ENCODE peak calls at places on chromosomes 12 and 14, in seven cellular contexts. Z is hepatocyte; Q is naive thymus-derived CD8-positive, alpha-beta T cell; A is NCI-H510A treated with DMSO at 0.1 percent for 48 hours; W is activated T-cell treated with anti-CD3 and anti-CD28 coated beads for 4 hours; O is lower lobe of right lung; L is fibroblast of lung. P is an unnamed sample.

GRCh38 chr12:116442981-116443380 is 116.2 kb upstream of the MAP1LC3B2 start:
- DNase-seq in Z (peak), Q (no peak), A (no peak), W (no peak), O (no peak), L (no peak), P (no peak)

GRCh38 chr14:93039649-93040315 is 75.9 kb downstream of the ITPK1 start:
- DNase-seq in Z (no peak), Q (no peak), A (no peak), W (no peak), O (no peak), L (no peak), P (no peak)

GRCh38 chr12:388547-389137 is 478 bp downstream of the KDM5A start:
- DNase-seq in Z (peak), Q (peak), A (no peak), W (no peak), O (peak), L (peak), P (no peak)

GRCh38 chr12:127257366-127257935 is 1009.5 kb upstream of the TMEM132C start:
- DNase-seq in Z (no peak), Q (no peak), A (no peak), W (no peak), O (no peak), L (no peak), P (no peak)

GRCh38 chr14:64080452-64080851 is 213.7 kb downstream of the ESR2 start:
- DNase-seq in Z (no peak), Q (no peak), A (no peak), W (no peak), O (no peak), L (no peak), P (no peak)

GRCh38 chr14:100532916-100533630 is 54.1 kb downstream of the BEGAIN start:
- DNase-seq in Z (no peak), Q (peak), A (no peak), W (no peak), O (peak), L (peak), P (no peak)

GRCh38 chr14:75539165-75539561 is 16.9 kb downstream of the BATF start:
- DNase-seq in Z (no peak), Q (no peak), A (no peak), W (no peak), O (no peak), L (no peak), P (no peak)

GRCh38 chr14:75675265-75675960 is 14.4 kb downstream of the TTLL5 start:
- DNase-seq in Z (no peak), Q (no peak), A (no peak), W (no peak), O (no peak), L (no peak), P (no peak)

GRCh38 chr14:94586635-94587034 is 5.4 kb downstream of the SERPINA5 start:
- DNase-seq in Z (no peak), Q (no peak), A (no peak), W (no peak), O (no peak), L (no peak), P (no peak)

GRCh38 chr12:91883811-91884210 is 261.8 kb downstream of the BTG1 start:
- DNase-seq in Z (no peak), Q (no peak), A (no peak), W (no peak), O (no peak), L (peak), P (no peak)

GRCh38 chr14:94377866-94378470 is 10.4 kb downstream of the SERPINA1 start:
- DNase-seq in Z (no peak), Q (no peak), A (no peak), W (no peak), O (no peak), L (no peak), P (no peak)

GRCh38 chr12:94244165-94245133 is 96.1 kb downstream of the PLXNC1 start:
- DNase-seq in Z (no peak), Q (no peak), A (no peak), W (no peak), O (peak), L (no peak), P (no peak)

GRCh38 chr14:49250109-49250508 is 336.1 kb downstream of the RPS29 start:
- DNase-seq in Z (no peak), Q (no peak), A (no peak), W (no peak), O (no peak), L (peak), P (no peak)

GRCh38 chr12:66964629-66965028 is 285.8 kb upstream of the GRIP1 start:
- DNase-seq in Z (no peak), Q (peak), A (no peak), W (no peak), O (no peak), L (no peak), P (no peak)

GRCh38 chr12:8035440-8036010 is 3.0 kb downstream of the FOXJ2 start:
- DNase-seq in Z (peak), Q (no peak), A (no peak), W (no peak), O (no peak), L (no peak), P (no peak)

GRCh38 chr12:54220092-54220557 is 31.3 kb upstream of the SMUG1 start:
- DNase-seq in Z (peak), Q (peak), A (peak), W (peak), O (no peak), L (peak), P (peak)

GRCh38 chr12:115341442-115341841 is 657.5 kb upstream of the TBX3 start:
- DNase-seq in Z (peak), Q (no peak), A (no peak), W (no peak), O (no peak), L (peak), P (no peak)

GRCh38 chr14:53840444-53840843 is 116.2 kb downstream of the BMP4 start:
- DNase-seq in Z (peak), Q (no peak), A (no peak), W (no peak), O (no peak), L (no peak), P (no peak)

GRCh38 chr14:59200214-59200613 is 11.7 kb downstream of the DAAM1 start:
- DNase-seq in Z (no peak), Q (no peak), A (no peak), W (no peak), O (no peak), L (no peak), P (no peak)

GRCh38 chr14:81302613-81303012 is 81.9 kb upstream of the GTF2A1 start:
- DNase-seq in Z (no peak), Q (no peak), A (peak), W (no peak), O (no peak), L (no peak), P (no peak)

GRCh38 chr12:22576473-22576872 is 32.1 kb upstream of the C2CD5 start:
- DNase-seq in Z (no peak), Q (no peak), A (no peak), W (no peak), O (no peak), L (no peak), P (no peak)

GRCh38 chr12:55742719-55743130 is at the start of gene GDF11:
- DNase-seq in Z (peak), Q (peak), A (peak), W (no peak), O (peak), L (peak), P (no peak)

GRCh38 chr12:101769865-101770264 is 30.6 kb upstream of the SYCP3 start:
- DNase-seq in Z (no peak), Q (no peak), A (peak), W (no peak), O (no peak), L (no peak), P (no peak)

GRCh38 chr12:4628406-4628805 is 20.4 kb downstream of the AKAP3 start:
- DNase-seq in Z (no peak), Q (no peak), A (no peak), W (no peak), O (no peak), L (no peak), P (no peak)

GRCh38 chr12:75260316-75260715 is 50.7 kb upstream of the KCNC2 start:
- DNase-seq in Z (no peak), Q (no peak), A (no peak), W (no peak), O (no peak), L (no peak), P (no peak)

GRCh38 chr12:64995831-64996230 is 125.3 kb downstream of the WIF1 start:
- DNase-seq in Z (no peak), Q (no peak), A (no peak), W (no peak), O (no peak), L (no peak), P (no peak)

GRCh38 chr14:94638330-94638729 is 26.1 kb downstream of the SERPINA3 start:
- DNase-seq in Z (no peak), Q (no peak), A (no peak), W (no peak), O (no peak), L (no peak), P (no peak)

GRCh38 chr12:51115516-51115915 is 32.1 kb upstream of the CSRNP2 start:
- DNase-seq in Z (no peak), Q (no peak), A (no peak), W (no peak), O (no peak), L (no peak), P (no peak)

GRCh38 chr14:105862581-105863239 is 336.3 kb downstream of the TMEM121 start:
- DNase-seq in Z (no peak), Q (no peak), A (no peak), W (no peak), O (no peak), L (no peak), P (no peak)

GRCh38 chr12:82596484-82596883 is 90.2 kb upstream of the TMTC2 start:
- DNase-seq in Z (no peak), Q (no peak), A (peak), W (no peak), O (no peak), L (no peak), P (no peak)

GRCh38 chr12:127728729-127729128 is 538.2 kb upstream of the TMEM132C start:
- DNase-seq in Z (no peak), Q (no peak), A (no peak), W (no peak), O (no peak), L (no peak), P (no peak)

GRCh38 chr12:55929306-55929791 is 1.6 kb upstream of the DGKA start:
- DNase-seq in Z (no peak), Q (peak), A (no peak), W (peak), O (no peak), L (no peak), P (no peak)

GRCh38 chr14:65824285-65824977 is 411.9 kb downstream of the FUT8 start:
- DNase-seq in Z (peak), Q (peak), A (peak), W (peak), O (no peak), L (peak), P (no peak)

GRCh38 chr14:99244299-99244959 is 27.6 kb downstream of the BCL11B start:
- DNase-seq in Z (no peak), Q (no peak), A (no peak), W (no peak), O (no peak), L (no peak), P (no peak)

P was measured in hypothalamus.